ENCODE peak calls at places on chromosomes 5 and 9, in four cellular contexts. U is K562, Y is HCT116, I is HepG2. N is an unnamed sample. For H3K4me1, the result is how much of the 10 kb centered on the place peaks cover.

GRCh38 chr5:176497852-176498251 is 39.4 kb downstream of the RNF44 start:
- DNase-seq in U (no peak), I (no peak), Y (no peak), N (no peak)

GRCh38 chr5:74227081-74227480 is 413.4 kb downstream of the ENC1 start:
- DNase-seq in Y (no peak), U (no peak), I (no peak), N (no peak)

GRCh38 chr5:13403351-13403750 is 541.1 kb downstream of the DNAH5 start:
- DNase-seq in U (no peak), Y (no peak), I (no peak), N (no peak)

GRCh38 chr5:135248801-135249231 is 150.2 kb downstream of the MACROH2A1 start:
- DNase-seq in Y (no peak), I (no peak), U (no peak), N (no peak)

GRCh38 chr9:794386-794785 is 47.1 kb upstream of the DMRT1 start:
- DNase-seq in Y (no peak), I (no peak), U (no peak), N (no peak)

GRCh38 chr5:32027717-32028321 is 146.3 kb downstream of the GOLPH3 start:
- DNase-seq in I (peak), Y (peak), U (no peak), N (peak)

GRCh38 chr9:79362100-79363081 is 209.4 kb upstream of the TLE4 start:
- DNase-seq in I (no peak), Y (no peak), U (no peak), N (no peak)

GRCh38 chr9:134386951-134387831 is 60.9 kb downstream of the RXRA start:
- DNase-seq in Y (no peak), U (no peak), I (no peak), N (no peak)

GRCh38 chr5:135318037-135318436 is 81.0 kb downstream of the MACROH2A1 start:
- DNase-seq in U (no peak), Y (no peak), I (no peak), N (no peak)

GRCh38 chr9:128940946-128941755 is 6.3 kb downstream of the DOLK start:
- DNase-seq in Y (no peak), I (no peak), U (no peak), N (no peak)

GRCh38 chr5:79712741-79713140 is 23.1 kb downstream of the CMYA5 start:
- DNase-seq in Y (no peak), U (no peak), I (no peak), N (no peak)

GRCh38 chr5:135729582-135729879 is 104.9 kb upstream of the SLC25A48 start:
- DNase-seq in U (no peak), Y (no peak), I (no peak), N (no peak)

DNA sequence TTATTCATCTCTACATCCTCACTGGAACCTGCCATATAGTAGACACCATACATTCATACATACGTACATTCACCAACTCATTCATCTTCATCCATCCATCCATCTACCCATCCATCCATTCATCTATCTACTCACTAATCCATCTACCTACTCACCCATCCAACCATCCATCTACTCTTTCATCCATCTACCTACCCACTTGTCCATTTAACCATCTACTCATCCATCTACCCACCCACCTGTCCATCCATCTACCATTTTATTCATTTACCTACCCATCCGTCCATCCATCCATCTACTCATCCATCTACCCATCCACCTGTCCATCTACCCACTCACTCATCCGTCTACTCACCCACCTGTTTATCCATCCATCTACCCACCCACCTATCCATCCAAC is 31.9 kb upstream of the LCP2 start:
- DNase-seq in Y (no peak), U (no peak), I (no peak), N (no peak)
- H3K4me1 ChIP-seq in Y (under half), U (under half), I (under half), N (under half)

DNA sequence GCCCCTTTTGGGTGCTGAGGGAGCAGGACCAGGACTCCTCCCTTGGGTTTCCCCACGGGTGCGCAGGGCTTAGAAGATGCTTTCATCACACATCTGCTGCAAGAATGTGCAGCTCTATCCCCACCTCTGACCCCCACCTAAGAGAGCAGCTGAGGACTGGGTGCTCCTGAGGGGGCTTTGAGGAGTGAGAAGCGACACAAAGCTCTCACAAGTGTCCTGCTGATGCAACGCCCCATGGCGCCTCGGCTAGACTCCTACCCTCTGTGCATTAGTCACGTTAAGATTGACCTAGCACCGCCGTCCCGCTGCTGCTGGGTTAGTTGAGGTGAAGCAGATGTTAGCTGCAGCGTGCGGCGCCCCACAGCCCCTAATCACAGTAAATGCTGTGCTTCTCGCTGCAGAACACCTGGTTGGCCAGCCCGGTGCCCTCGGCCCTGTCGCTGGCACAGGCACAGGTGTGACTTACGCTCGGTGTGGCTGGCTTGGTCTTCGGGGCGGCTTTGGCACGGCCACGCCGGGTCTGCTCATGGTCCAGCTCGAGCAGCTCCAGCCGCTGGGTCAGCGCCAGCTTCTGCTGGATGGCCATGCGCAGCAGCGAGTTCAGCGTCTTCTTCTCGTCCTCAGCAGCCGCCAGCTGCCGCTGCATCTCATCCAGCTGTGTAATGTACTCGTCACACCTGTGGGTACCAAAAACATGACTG is 45.0 kb upstream of the IPPK start:
- DNase-seq in U (no peak), Y (no peak), I (no peak), N (no peak)
- TF ChIP-seq TCF7L2 in U (no peak), Y (no peak), I (no peak), N (no peak)

GRCh38 chr5:389891-390290 is 53.1 kb upstream of the EXOC3 start:
- DNase-seq in Y (no peak), U (no peak), I (no peak), N (no peak)

GRCh38 chr5:392431-392988 is 50.5 kb upstream of the EXOC3 start:
- DNase-seq in I (no peak), Y (peak), U (no peak), N (no peak)

GRCh38 chr5:388266-389196 is 54.4 kb upstream of the EXOC3 start:
- DNase-seq in Y (no peak), I (no peak), U (no peak), N (no peak)

GRCh38 chr5:389197-389821 is 53.7 kb upstream of the EXOC3 start:
- DNase-seq in I (no peak), U (no peak), Y (no peak), N (no peak)

DNA sequence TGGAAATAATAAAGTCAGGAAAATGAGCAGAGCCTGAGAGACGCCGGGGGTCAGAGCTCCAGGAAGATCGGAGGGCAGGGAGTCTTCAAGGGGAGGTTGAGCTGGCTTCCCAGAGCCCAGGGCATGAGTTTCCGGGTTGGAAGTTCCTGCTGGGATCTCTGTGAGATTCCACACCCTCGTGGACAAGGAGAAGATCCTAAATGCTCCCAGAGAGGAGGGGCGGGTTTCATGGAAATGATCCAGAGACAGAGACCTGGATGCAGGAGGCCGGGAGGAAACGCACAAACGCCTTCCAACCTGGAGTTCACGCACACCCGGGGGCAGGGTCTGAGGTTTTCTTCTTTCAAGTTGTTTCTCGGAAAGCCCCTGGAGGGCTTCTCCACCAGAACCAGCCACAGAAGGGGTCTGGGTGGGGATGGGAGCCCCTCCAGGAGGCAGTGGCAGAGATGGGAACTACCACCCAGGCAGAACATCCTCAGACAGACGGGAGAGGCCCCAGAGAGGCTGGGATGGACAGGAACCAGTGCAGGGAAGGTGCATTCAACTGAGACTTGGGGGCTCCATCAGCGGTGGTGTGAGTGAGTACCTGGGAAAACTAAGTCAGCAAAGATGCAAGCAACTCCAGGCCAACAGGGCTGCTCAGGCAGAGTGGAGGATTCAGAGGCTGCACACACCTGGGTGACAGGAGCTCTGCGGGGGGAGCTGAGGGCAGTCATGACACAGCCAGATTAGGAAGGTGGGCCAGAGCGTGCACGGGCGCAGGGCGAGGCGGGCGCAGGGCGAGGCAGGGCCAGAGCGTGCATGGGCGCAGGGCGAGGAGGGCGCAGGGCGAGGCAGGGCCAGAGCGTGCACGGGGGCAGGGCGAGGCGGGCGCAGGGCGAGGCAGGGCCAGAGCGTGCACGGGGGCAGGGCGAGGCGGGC is 52.1 kb upstream of the EXOC3 start:
- DNase-seq in I (no peak), U (no peak), Y (no peak), N (no peak)
- H3K4me1 ChIP-seq in I (under half), U (under half), Y (half or more), N (under half)

GRCh38 chr9:33375841-33376321 is 26.5 kb downstream of the AQP7 start:
- DNase-seq in I (no peak), U (peak), Y (no peak), N (no peak)
- TF ChIP-seq TCF7L2 in I (no peak), U (no peak), Y (no peak), N (no peak)